ENCODE peak calls at places on chromosomes 7 and 10, in five cellular contexts. O is GM12878, W is HepG2, Y is K562, K is H1. P is an unnamed sample.

GRCh38 chr7:40658731-40659130 is 523.9 kb downstream of the SUGCT start:
- DNase-seq in O (no peak), W (no peak), K (no peak), Y (no peak), P (no peak)

GRCh38 chr10:91879514-91880170 is 29.6 kb downstream of the FGFBP3 start:
- DNase-seq in W (no peak), K (no peak), Y (no peak), O (no peak), P (no peak)

GRCh38 chr7:22210355-22210754 is 146.6 kb downstream of the RAPGEF5 start:
- DNase-seq in Y (no peak), O (no peak), W (no peak), K (no peak), P (peak)

GRCh38 chr10:7210516-7210915 is 200.3 kb downstream of the SFMBT2 start:
- DNase-seq in K (no peak), Y (no peak), O (no peak), W (no peak), P (no peak)

GRCh38 chr10:29734980-29735627 is 100.3 kb upstream of the SVIL start:
- DNase-seq in K (no peak), Y (no peak), O (no peak), W (no peak), P (no peak)

GRCh38 chr10:89369142-89370105 is 8.4 kb upstream of the IFIT1B start:
- DNase-seq in K (no peak), W (no peak), O (no peak), Y (no peak), P (no peak)

GRCh38 chr7:116776610-116777289 is 85.6 kb upstream of the CAPZA2 start:
- DNase-seq in O (peak), Y (no peak), W (no peak), K (no peak), P (peak)

GRCh38 chr7:36896418-36896817 is 172.1 kb upstream of the AOAH start:
- DNase-seq in Y (no peak), O (no peak), K (no peak), W (no peak), P (no peak)

GRCh38 chr10:30199376-30200018 is 140.1 kb upstream of the JCAD start:
- DNase-seq in W (peak), K (no peak), Y (no peak), O (no peak), P (no peak)

GRCh38 chr10:14574291-14574690 is 200.4 kb downstream of the FAM107B start:
- DNase-seq in Y (no peak), K (no peak), W (no peak), O (no peak), P (no peak)

GRCh38 chr7:15709978-15710377 is 23.5 kb upstream of the MEOX2 start:
- DNase-seq in W (no peak), K (no peak), Y (no peak), O (no peak), P (no peak)

GRCh38 chr10:73159038-73159648 is 8.7 kb downstream of the ECD start:
- DNase-seq in O (peak), K (peak), Y (peak), W (peak), P (no peak)

GRCh38 chr7:44101966-44102845 is 1.9 kb upstream of the AEBP1 start:
- DNase-seq in O (no peak), Y (no peak), K (no peak), W (no peak), P (no peak)

GRCh38 chr7:90595801-90596683 is at the start of gene CDK14:
- DNase-seq in O (no peak), Y (peak), K (no peak), W (peak), P (peak)

GRCh38 chr7:44768663-44769361 is 20.2 kb downstream of the ZMIZ2 start:
- DNase-seq in O (no peak), Y (no peak), K (no peak), W (no peak), P (no peak)

GRCh38 chr7:123537026-123537642 is 2.7 kb upstream of the IQUB start:
- DNase-seq in K (no peak), Y (peak), O (no peak), W (peak), P (no peak)

GRCh38 chr7:29878081-29878688 is 71.9 kb downstream of the WIPF3 start:
- DNase-seq in O (no peak), K (no peak), Y (peak), W (peak), P (no peak)

GRCh38 chr7:66167773-66168367 is 37.3 kb upstream of the TPST1 start:
- DNase-seq in O (no peak), Y (no peak), K (no peak), W (peak), P (no peak)

GRCh38 chr10:34918896-34919295 is 103.8 kb upstream of the PARD3 start:
- DNase-seq in O (no peak), W (no peak), K (no peak), Y (no peak), P (no peak)

GRCh38 chr10:131645756-131646155 is 255.1 kb upstream of the PPP2R2D start:
- DNase-seq in Y (no peak), O (no peak), K (no peak), W (no peak), P (no peak)

GRCh38 chr7:156475666-156476065 is 164.9 kb upstream of the RNF32 start:
- DNase-seq in O (no peak), Y (peak), K (no peak), W (no peak), P (peak)
- TF ChIP-seq YY1 in O (no peak), Y (no peak), K (no peak), W (no peak), P (no peak)

GRCh38 chr7:140923358-140924006 is 1.2 kb downstream of the BRAF start:
- DNase-seq in O (no peak), K (no peak), Y (peak), W (no peak), P (no peak)

GRCh38 chr7:140924821-140925421 is at the start of gene BRAF:
- DNase-seq in Y (peak), W (peak), O (peak), K (peak), P (peak)

GRCh38 chr7:140926021-140926812 is 1.5 kb upstream of the BRAF start:
- DNase-seq in O (no peak), K (no peak), Y (no peak), W (no peak), P (no peak)

GRCh38 chr7:140922741-140923345 is 1.9 kb downstream of the BRAF start:
- DNase-seq in W (no peak), Y (no peak), K (no peak), O (no peak), P (no peak)

GRCh38 chr7:140924019-140924820 is 509 bp downstream of the BRAF start:
- DNase-seq in K (peak), O (peak), Y (peak), W (peak), P (peak)
- TF ChIP-seq EZH2 in K (no peak), O (no peak), Y (no peak), W (no peak), P (no peak)

GRCh38 chr10:6055929-6056328 is 6.2 kb downstream of the IL2RA start:
- DNase-seq in O (no peak), W (no peak), Y (no peak), K (no peak), P (no peak)
- TF ChIP-seq RAD21 in O (no peak), W (no peak), Y (no peak), K (no peak), P (no peak)

DNA sequence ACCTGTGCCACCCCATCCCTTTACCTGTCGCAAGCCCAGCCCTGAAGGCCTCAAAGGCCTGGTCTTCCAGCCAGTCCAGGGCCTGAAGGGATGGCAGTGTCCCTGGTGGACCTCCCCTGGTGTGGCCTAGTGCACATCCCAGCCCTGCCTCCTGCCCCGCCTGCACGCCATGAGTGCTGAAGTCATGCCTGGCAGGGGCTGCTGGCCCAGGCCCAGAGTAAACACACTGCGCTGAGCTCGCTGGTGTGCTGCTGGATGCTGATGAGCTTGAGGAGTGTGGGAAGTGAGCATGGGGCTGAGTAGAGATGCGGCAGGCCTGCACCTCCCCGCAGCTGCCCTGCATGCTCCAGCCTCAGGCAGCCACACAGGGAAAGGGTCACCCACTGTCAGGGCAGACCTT is 43.2 kb downstream of the HTRA1 start:
- DNase-seq in Y (no peak), K (no peak), O (no peak), W (no peak), P (no peak)
- TF ChIP-seq YY1 in Y (no peak), K (no peak), O (no peak), W (no peak), P (no peak)